ENCODE peak calls at places on chromosomes 13 and 19, in four cellular contexts. J, Y, U and K are unnamed samples. For H3K27me3, the result is how much of the 10 kb centered on the place peaks cover.

GRCh38 chr13:20073775-20074174 is 87.1 kb downstream of the GJA3 start:
- DNase-seq in J (no peak), Y (no peak), U (no peak), K (no peak)

GRCh38 chr13:40961224-40961623 is 57.9 kb downstream of the ELF1 start:
- DNase-seq in J (no peak), Y (no peak), U (no peak), K (no peak)

GRCh38 chr13:75635101-75635620 is 969 bp upstream of the LMO7 start:
- DNase-seq in J (no peak), Y (no peak), U (no peak), K (no peak)

GRCh38 chr13:36430247-36431203 is 1.8 kb upstream of the CCNA1 start:
- DNase-seq in J (no peak), Y (peak), U (no peak), K (no peak)

GRCh38 chr19:17025361-17025760 is 1.2 kb downstream of the CPAMD8 start:
- DNase-seq in J (no peak), Y (no peak), U (no peak), K (no peak)

GRCh38 chr13:49997935-49998334 is 1.1 kb downstream of the TRIM13 start:
- DNase-seq in J (no peak), Y (no peak), U (no peak), K (no peak)

GRCh38 chr19:5128251-5128931 is 159.5 kb downstream of the KDM4B start:
- DNase-seq in J (no peak), Y (peak), U (no peak), K (peak)

GRCh38 chr13:82088781-82089180 is 1747.9 kb upstream of the SPRY2 start:
- DNase-seq in J (no peak), Y (no peak), U (no peak), K (no peak)

GRCh38 chr19:40810160-40810559 is 11.2 kb downstream of the EGLN2 start:
- DNase-seq in J (no peak), Y (no peak), U (no peak), K (no peak)

GRCh38 chr13:99218969-99219368 is 18.3 kb downstream of the UBAC2 start:
- DNase-seq in J (peak), Y (no peak), U (peak), K (no peak)

GRCh38 chr13:20193924-20194631 is 1.3 kb upstream of the GJB2 start:
- DNase-seq in J (peak), Y (no peak), U (no peak), K (no peak)

GRCh38 chr19:3178377-3178972 is at the start of gene S1PR4:
- DNase-seq in J (no peak), Y (no peak), U (peak), K (no peak)

GRCh38 chr13:80497007-80497406 is 156.1 kb upstream of the SPRY2 start:
- DNase-seq in J (no peak), Y (no peak), U (no peak), K (no peak)

GRCh38 chr19:5059767-5060166 is 90.9 kb downstream of the KDM4B start:
- DNase-seq in J (no peak), Y (no peak), U (no peak), K (no peak)

GRCh38 chr19:33447336-33448158 is 74.0 kb downstream of the CEBPG start:
- DNase-seq in J (no peak), Y (no peak), U (no peak), K (peak)

GRCh38 chr13:102227696-102228095 is 174.2 kb downstream of the FGF14 start:
- DNase-seq in J (no peak), Y (no peak), U (no peak), K (no peak)

GRCh38 chr13:57627663-57628062 is 3.9 kb upstream of the PCDH17 start:
- DNase-seq in J (no peak), Y (no peak), U (no peak), K (no peak)

GRCh38 chr13:104805346-104805745 is 1730.1 kb downstream of the EFNB2 start:
- DNase-seq in J (no peak), Y (no peak), U (no peak), K (no peak)

GRCh38 chr13:106685142-106685541 is 117.2 kb upstream of the ARGLU1 start:
- DNase-seq in J (no peak), Y (no peak), U (no peak), K (no peak)

GRCh38 chr19:37997911-37998344 is 90.9 kb downstream of the SIPA1L3 start:
- DNase-seq in J (no peak), Y (no peak), U (no peak), K (no peak)

GRCh38 chr19:31979949-31980670 is 365.3 kb upstream of the ZNF507 start:
- DNase-seq in J (peak), Y (no peak), U (no peak), K (no peak)

GRCh38 chr13:99425485-99426341 is 75.6 kb upstream of the TM9SF2 start:
- DNase-seq in J (no peak), Y (peak), U (peak), K (no peak)

DNA sequence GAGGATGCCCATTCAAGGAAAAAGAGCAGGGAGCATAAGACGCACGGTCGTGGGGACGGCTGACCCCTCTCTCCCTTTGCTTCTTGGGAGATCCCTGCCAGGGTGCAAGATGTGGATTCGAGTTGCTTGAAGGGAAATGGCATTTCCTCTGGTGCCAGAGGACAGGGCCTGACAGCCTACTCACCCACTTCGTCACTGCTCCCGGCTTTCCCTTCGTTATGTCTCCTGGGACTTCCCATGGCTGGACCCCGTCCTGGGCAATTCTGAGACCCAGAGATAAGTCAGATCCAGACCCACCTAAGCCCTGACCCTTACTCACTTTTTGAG is 1.2 kb downstream of the TBC1D17 start:
- DNase-seq in J (no peak), Y (no peak), U (no peak), K (no peak)
- H3K27me3 ChIP-seq in J (under half), Y (under half), U (under half), K (under half)

GRCh38 chr19:45905016-45905415 is 2.6 kb upstream of the MYPOP start:
- DNase-seq in J (no peak), Y (no peak), U (no peak), K (no peak)

GRCh38 chr19:45900661-45901431 is 1.6 kb downstream of the MYPOP start:
- DNase-seq in J (no peak), Y (no peak), U (no peak), K (no peak)

GRCh38 chr19:45901912-45902650 is at the start of gene MYPOP:
- DNase-seq in J (no peak), Y (no peak), U (no peak), K (no peak)

GRCh38 chr19:45901432-45901903 is 945 bp downstream of the MYPOP start:
- DNase-seq in J (no peak), Y (peak), U (peak), K (peak)

DNA sequence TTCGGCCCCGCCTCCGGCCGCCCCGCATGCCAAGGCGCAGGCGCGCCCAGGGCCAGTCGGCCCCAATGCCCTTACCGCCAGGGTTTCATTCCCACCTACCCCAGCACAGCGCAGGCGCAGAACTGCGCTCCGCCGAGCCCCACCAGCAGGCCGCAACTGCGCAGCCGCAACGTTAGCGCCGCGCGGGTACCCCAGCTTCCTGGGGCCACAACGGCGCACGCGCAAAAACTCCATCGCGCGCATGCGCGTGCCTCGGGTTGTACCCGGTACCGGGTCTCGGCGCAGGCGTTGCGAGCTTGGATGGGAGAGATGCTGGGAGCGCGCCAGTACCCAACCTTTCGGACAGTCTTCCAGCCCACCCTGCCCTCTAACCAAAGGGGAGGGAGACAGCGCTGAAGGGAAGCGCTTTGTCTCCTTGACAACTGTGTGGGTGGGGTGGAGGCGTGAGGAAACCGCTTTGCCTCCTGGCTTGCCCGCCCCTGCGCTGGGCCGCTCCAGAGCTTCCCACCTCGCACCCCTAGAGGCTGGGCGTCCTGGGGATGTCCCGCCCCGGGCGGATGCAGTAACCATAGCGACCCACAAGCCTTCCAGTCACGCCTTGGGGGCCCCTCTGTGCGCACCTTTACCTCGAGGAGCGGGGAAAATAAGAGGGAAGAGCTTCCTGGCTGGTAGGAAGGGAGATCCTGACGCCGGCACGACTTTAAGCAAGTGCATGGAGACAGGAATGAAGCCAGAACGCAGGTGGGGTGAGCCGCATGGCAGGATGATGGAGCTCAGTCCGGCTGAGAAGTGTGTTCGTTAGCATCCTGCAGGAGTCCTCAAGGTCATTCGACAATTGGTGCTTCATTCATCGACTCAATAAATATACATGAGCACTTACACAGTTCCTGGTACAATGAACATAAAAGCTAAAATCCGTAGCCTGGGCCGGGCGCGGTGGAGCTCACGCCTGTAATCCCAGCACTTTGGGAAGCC is 525 bp upstream of the MYPOP start:
- DNase-seq in J (peak), Y (peak), U (peak), K (peak)
- TF ChIP-seq EP300 in J (no peak), Y (no peak), U (no peak), K (no peak)

GRCh38 chr13:42875448-42876269 is 94.3 kb downstream of the FAM216B start:
- DNase-seq in J (no peak), Y (no peak), U (no peak), K (no peak)
- TF ChIP-seq CTCF in J (no peak), Y (no peak), U (no peak), K (no peak)

DNA sequence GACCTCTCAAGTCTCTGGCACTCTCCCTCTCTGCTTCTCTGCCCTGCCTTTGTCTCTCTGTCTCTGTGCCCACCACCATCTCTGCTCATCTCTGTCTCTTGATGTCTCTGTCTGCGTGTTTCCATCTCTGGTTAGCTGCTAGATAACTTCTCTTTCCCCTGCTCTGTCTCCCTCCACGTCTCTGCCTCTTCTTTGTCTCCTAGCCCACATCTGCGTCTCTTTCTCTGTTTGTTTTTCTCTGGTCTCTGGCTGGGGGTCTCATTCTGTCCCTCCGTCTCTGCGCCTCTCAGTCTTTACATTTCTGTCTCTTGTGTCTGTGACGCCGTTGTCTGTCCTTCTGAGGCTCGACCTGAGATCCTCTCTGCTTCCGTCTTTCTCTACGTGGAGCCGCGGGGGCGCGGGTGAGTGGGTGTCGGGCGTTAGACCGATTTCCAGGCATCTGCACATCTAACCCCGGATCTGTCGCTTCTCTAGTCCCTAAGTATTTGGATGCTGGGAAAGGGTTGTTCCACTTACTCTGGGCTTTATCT is 386 bp downstream of the GIPR start:
- DNase-seq in J (no peak), Y (peak), U (peak), K (no peak)
- H3K27me3 ChIP-seq in J (half or more), Y (half or more), U (half or more), K (half or more)